ENCODE peak calls at places on chromosome 6, in seven cellular contexts. U is WTC11, R is HFFc6, S is EL, I is T-cell, X is amniotic stem cell, O is mesenchymal stem cell. A is an unnamed sample.

GRCh38 chr6:122666418-122666817 is 56.2 kb downstream of the PKIB start:
- DNase-seq in U (no peak), R (no peak), S (no peak), I (no peak), X (no peak), O (no peak), A (no peak)

GRCh38 chr6:28370440-28370839 is 20.7 kb downstream of the ZKSCAN3 start:
- DNase-seq in U (no peak), R (no peak), S (no peak), I (no peak), X (no peak), O (no peak), A (no peak)

GRCh38 chr6:2111162-2111677 is 134.2 kb downstream of the GMDS start:
- DNase-seq in U (no peak), R (no peak), S (peak; percentile 68), I (no peak), X (no peak), O (peak; percentile 6), A (peak; percentile 47)

GRCh38 chr6:6875818-6876470 is 231.8 kb upstream of the RREB1 start:
- DNase-seq in U (no peak), R (peak; percentile 88), S (peak; percentile 88), I (no peak), X (no peak), O (peak; percentile 97), A (peak; percentile 82)

GRCh38 chr6:24827162-24827561 is 28.4 kb upstream of the ARMH2 start:
- DNase-seq in U (no peak), R (no peak), S (no peak), I (no peak), X (no peak), O (no peak), A (peak; percentile 31)

GRCh38 chr6:163965426-163966348 is 551.2 kb downstream of the QKI start:
- DNase-seq in U (no peak), R (no peak), S (no peak), I (no peak), X (no peak), O (peak; percentile 56), A (no peak)

GRCh38 chr6:32087574-32088486 is 21.3 kb downstream of the TNXB start:
- DNase-seq in U (peak; percentile 93), R (peak; percentile 57), S (peak; percentile 77), I (peak; percentile 71), X (peak; percentile 31), O (peak; percentile 84), A (no peak)

GRCh38 chr6:28586273-28586672 is 60.6 kb downstream of the GPX5 start:
- DNase-seq in U (no peak), R (no peak), S (no peak), I (no peak), X (no peak), O (no peak), A (no peak)

GRCh38 chr6:157688960-157689599 is 134.0 kb upstream of the SNX9 start:
- DNase-seq in U (peak; percentile 53), R (no peak), S (peak; percentile 23), I (no peak), X (no peak), O (no peak), A (no peak)

GRCh38 chr6:42644211-42644610 is 78.2 kb downstream of the PRPH2 start:
- DNase-seq in U (no peak), R (no peak), S (no peak), I (no peak), X (no peak), O (no peak), A (no peak)

GRCh38 chr6:30178837-30179236 is 15.5 kb downstream of the TRIM15 start:
- DNase-seq in U (no peak), R (no peak), S (no peak), I (no peak), X (no peak), O (no peak), A (no peak)

GRCh38 chr6:141719476-141719875 is 413.2 kb upstream of the GJE1 start:
- DNase-seq in U (no peak), R (no peak), S (no peak), I (no peak), X (no peak), O (no peak), A (no peak)

GRCh38 chr6:89082439-89082838 is 1.9 kb downstream of the PNRC1 start:
- DNase-seq in U (no peak), R (no peak), S (peak; percentile 32), I (no peak), X (no peak), O (peak; percentile 55), A (no peak)

GRCh38 chr6:17863971-17864754 is 123.3 kb downstream of the KIF13A start:
- DNase-seq in U (no peak), R (peak; percentile 92), S (peak; percentile 94), I (no peak), X (peak; percentile 66), O (peak; percentile 77), A (peak; percentile 94)

GRCh38 chr6:163651910-163652309 is 237.4 kb downstream of the QKI start:
- DNase-seq in U (no peak), R (no peak), S (no peak), I (no peak), X (no peak), O (no peak), A (no peak)

GRCh38 chr6:150549577-150550184 is 50.0 kb upstream of the PLEKHG1 start:
- DNase-seq in U (no peak), R (no peak), S (no peak), I (no peak), X (no peak), O (no peak), A (peak; percentile 45)

GRCh38 chr6:133207754-133208153 is 33.4 kb upstream of the EYA4 start:
- DNase-seq in U (no peak), R (no peak), S (no peak), I (no peak), X (no peak), O (no peak), A (no peak)

GRCh38 chr6:106557837-106558236 is 71.5 kb downstream of the RTN4IP1 start:
- DNase-seq in U (no peak), R (no peak), S (peak; percentile 18), I (no peak), X (no peak), O (peak; percentile 30), A (no peak)

GRCh38 chr6:27872634-27873028 is 39.6 kb downstream of the OR2B2 start:
- DNase-seq in U (no peak), R (no peak), S (no peak), I (no peak), X (no peak), O (no peak), A (no peak)

GRCh38 chr6:147262943-147263342 is 58.7 kb downstream of the STXBP5 start:
- DNase-seq in U (no peak), R (no peak), S (no peak), I (no peak), X (no peak), O (no peak), A (no peak)

GRCh38 chr6:152273638-152274037 is 363.5 kb downstream of the SYNE1 start:
- DNase-seq in U (peak; percentile 30), R (no peak), S (no peak), I (no peak), X (no peak), O (no peak), A (no peak)

A was measured in HT1080.